ENCODE peak calls at places on chromosomes 12 and 14, in six cellular contexts. One of them, this sample, is unnamed.

GRCh38 chr14:22977684-22978486 is 4.5 kb downstream of the AJUBA start:
- DNase-seq in esophagus squamous epithelium: no peak
- DNase-seq in HCT116: no peak
- DNase-seq in WERI-Rb-1: peak
- DNase-seq in GM13976: no peak
- DNase-seq in thoracic aorta: no peak
- DNase-seq in this sample: peak

GRCh38 chr12:45725631-45726593 is 3.6 kb upstream of the ARID2 start:
- DNase-seq in thoracic aorta: no peak
- DNase-seq in esophagus squamous epithelium: no peak
- DNase-seq in HCT116: no peak
- DNase-seq in WERI-Rb-1: peak
- DNase-seq in GM13976: peak
- DNase-seq in this sample: peak

GRCh38 chr12:92649511-92650227 is 53.1 kb upstream of the PLEKHG7 start:
- DNase-seq in HCT116: peak
- DNase-seq in esophagus squamous epithelium: no peak
- DNase-seq in WERI-Rb-1: peak
- DNase-seq in GM13976: peak
- DNase-seq in thoracic aorta: peak
- DNase-seq in this sample: peak

GRCh38 chr12:94079965-94080683 is 68.3 kb upstream of the PLXNC1 start:
- DNase-seq in thoracic aorta: no peak
- DNase-seq in GM13976: no peak
- DNase-seq in HCT116: no peak
- DNase-seq in esophagus squamous epithelium: no peak
- DNase-seq in WERI-Rb-1: no peak
- DNase-seq in this sample: no peak

GRCh38 chr14:91170504-91171121 is 56.7 kb downstream of the DGLUCY start:
- DNase-seq in esophagus squamous epithelium: no peak
- DNase-seq in HCT116: no peak
- DNase-seq in thoracic aorta: no peak
- DNase-seq in WERI-Rb-1: no peak
- DNase-seq in GM13976: no peak
- DNase-seq in this sample: no peak

GRCh38 chr12:93990832-93991748 is 157.3 kb upstream of the PLXNC1 start:
- DNase-seq in HCT116: no peak
- DNase-seq in WERI-Rb-1: peak
- DNase-seq in GM13976: no peak
- DNase-seq in esophagus squamous epithelium: no peak
- DNase-seq in thoracic aorta: no peak
- DNase-seq in this sample: no peak

GRCh38 chr12:102197789-102198188 is at the start of gene PMCH:
- DNase-seq in thoracic aorta: no peak
- DNase-seq in HCT116: no peak
- DNase-seq in esophagus squamous epithelium: no peak
- DNase-seq in GM13976: peak
- DNase-seq in WERI-Rb-1: no peak
- DNase-seq in this sample: no peak

GRCh38 chr12:54411398-54412241 is 7.4 kb downstream of the ITGA5 start:
- DNase-seq in thoracic aorta: no peak
- DNase-seq in WERI-Rb-1: no peak
- DNase-seq in GM13976: no peak
- DNase-seq in esophagus squamous epithelium: no peak
- DNase-seq in HCT116: no peak
- DNase-seq in this sample: no peak

GRCh38 chr12:98399532-98399931 is 115.9 kb upstream of the TMPO start:
- DNase-seq in thoracic aorta: no peak
- DNase-seq in GM13976: peak
- DNase-seq in HCT116: peak
- DNase-seq in esophagus squamous epithelium: no peak
- DNase-seq in WERI-Rb-1: no peak
- DNase-seq in this sample: peak

GRCh38 chr14:105358140-105358846 is 40.0 kb upstream of the TEX22 start:
- DNase-seq in esophagus squamous epithelium: no peak
- DNase-seq in HCT116: no peak
- DNase-seq in thoracic aorta: no peak
- DNase-seq in GM13976: no peak
- DNase-seq in WERI-Rb-1: no peak
- DNase-seq in this sample: no peak

GRCh38 chr12:53750812-53751335 is 905 bp downstream of the CISTR start:
- DNase-seq in thoracic aorta: no peak
- DNase-seq in HCT116: no peak
- DNase-seq in WERI-Rb-1: peak
- DNase-seq in esophagus squamous epithelium: no peak
- DNase-seq in GM13976: peak
- DNase-seq in this sample: no peak

GRCh38 chr14:104130974-104131651 is 7.3 kb upstream of the KIF26A start:
- DNase-seq in HCT116: no peak
- DNase-seq in esophagus squamous epithelium: no peak
- DNase-seq in GM13976: peak
- DNase-seq in thoracic aorta: no peak
- DNase-seq in WERI-Rb-1: peak
- DNase-seq in this sample: peak

GRCh38 chr12:57817261-57817989 is 1.1 kb downstream of the AVIL start:
- DNase-seq in thoracic aorta: no peak
- DNase-seq in GM13976: no peak
- DNase-seq in esophagus squamous epithelium: no peak
- DNase-seq in WERI-Rb-1: no peak
- DNase-seq in HCT116: no peak
- DNase-seq in this sample: no peak

GRCh38 chr14:89268514-89268913 is 148.5 kb downstream of the FOXN3 start:
- DNase-seq in WERI-Rb-1: no peak
- DNase-seq in HCT116: no peak
- DNase-seq in esophagus squamous epithelium: no peak
- DNase-seq in GM13976: no peak
- DNase-seq in thoracic aorta: no peak
- DNase-seq in this sample: no peak

GRCh38 chr12:916240-916639 is 33.3 kb downstream of the RAD52 start:
- DNase-seq in esophagus squamous epithelium: no peak
- DNase-seq in GM13976: no peak
- DNase-seq in HCT116: no peak
- DNase-seq in thoracic aorta: no peak
- DNase-seq in WERI-Rb-1: no peak
- DNase-seq in this sample: no peak

GRCh38 chr12:92297932-92298681 is 152.5 kb upstream of the BTG1 start:
- DNase-seq in GM13976: peak
- DNase-seq in WERI-Rb-1: no peak
- DNase-seq in esophagus squamous epithelium: no peak
- DNase-seq in thoracic aorta: no peak
- DNase-seq in HCT116: no peak
- DNase-seq in this sample: no peak

GRCh38 chr12:130186631-130187269 is 24.5 kb downstream of the FZD10 start:
- DNase-seq in WERI-Rb-1: no peak
- DNase-seq in esophagus squamous epithelium: no peak
- DNase-seq in GM13976: no peak
- DNase-seq in HCT116: no peak
- DNase-seq in thoracic aorta: no peak
- DNase-seq in this sample: no peak

GRCh38 chr12:108856428-108857157 is 790 bp downstream of the SSH1 start:
- DNase-seq in thoracic aorta: peak
- DNase-seq in WERI-Rb-1: no peak
- DNase-seq in HCT116: no peak
- DNase-seq in esophagus squamous epithelium: no peak
- DNase-seq in GM13976: peak
- DNase-seq in this sample: peak

GRCh38 chr12:127657036-127657435 is 609.9 kb upstream of the TMEM132C start:
- DNase-seq in GM13976: no peak
- DNase-seq in thoracic aorta: no peak
- DNase-seq in HCT116: no peak
- DNase-seq in WERI-Rb-1: no peak
- DNase-seq in esophagus squamous epithelium: no peak
- DNase-seq in this sample: no peak

GRCh38 chr12:14260011-14260993 is 105.2 kb upstream of the ATF7IP start:
- DNase-seq in WERI-Rb-1: no peak
- DNase-seq in thoracic aorta: peak
- DNase-seq in esophagus squamous epithelium: peak
- DNase-seq in HCT116: peak
- DNase-seq in GM13976: no peak
- DNase-seq in this sample: peak

GRCh38 chr14:76708028-76708427 is 53.2 kb upstream of the VASH1 start:
- DNase-seq in thoracic aorta: no peak
- DNase-seq in HCT116: no peak
- DNase-seq in WERI-Rb-1: no peak
- DNase-seq in GM13976: no peak
- DNase-seq in esophagus squamous epithelium: no peak
- DNase-seq in this sample: no peak

GRCh38 chr12:65123435-65124063 is 2.4 kb upstream of the WIF1 start:
- DNase-seq in WERI-Rb-1: no peak
- DNase-seq in GM13976: peak
- DNase-seq in esophagus squamous epithelium: no peak
- DNase-seq in HCT116: no peak
- DNase-seq in thoracic aorta: no peak
- DNase-seq in this sample: peak

GRCh38 chr14:94691658-94692029 is 78.3 kb downstream of the GSC start:
- DNase-seq in thoracic aorta: no peak
- DNase-seq in HCT116: no peak
- DNase-seq in GM13976: no peak
- DNase-seq in WERI-Rb-1: no peak
- DNase-seq in esophagus squamous epithelium: no peak
- DNase-seq in this sample: no peak

GRCh38 chr14:34029921-34030334 is 79.1 kb upstream of the EGLN3 start:
- DNase-seq in esophagus squamous epithelium: no peak
- DNase-seq in thoracic aorta: no peak
- DNase-seq in HCT116: no peak
- DNase-seq in WERI-Rb-1: peak
- DNase-seq in GM13976: no peak
- DNase-seq in this sample: no peak

GRCh38 chr12:73274972-73275371 is 1002.8 kb downstream of the TRHDE start:
- DNase-seq in thoracic aorta: no peak
- DNase-seq in GM13976: no peak
- DNase-seq in HCT116: peak
- DNase-seq in WERI-Rb-1: no peak
- DNase-seq in esophagus squamous epithelium: no peak
- DNase-seq in this sample: no peak

GRCh38 chr12:92721130-92721529 is 18.3 kb downstream of the PLEKHG7 start:
- DNase-seq in HCT116: no peak
- DNase-seq in GM13976: no peak
- DNase-seq in WERI-Rb-1: no peak
- DNase-seq in esophagus squamous epithelium: no peak
- DNase-seq in thoracic aorta: no peak
- DNase-seq in this sample: no peak

GRCh38 chr12:104054681-104055346 is 4.8 kb upstream of the GLT8D2 start:
- DNase-seq in HCT116: no peak
- DNase-seq in WERI-Rb-1: no peak
- DNase-seq in thoracic aorta: no peak
- DNase-seq in GM13976: no peak
- DNase-seq in esophagus squamous epithelium: no peak
- DNase-seq in this sample: no peak

GRCh38 chr12:5748027-5748426 is 197.0 kb downstream of the ANO2 start:
- DNase-seq in GM13976: no peak
- DNase-seq in thoracic aorta: no peak
- DNase-seq in esophagus squamous epithelium: no peak
- DNase-seq in WERI-Rb-1: no peak
- DNase-seq in HCT116: no peak
- DNase-seq in this sample: no peak

GRCh38 chr14:90483551-90483950 is 86.7 kb downstream of the CALM1 start:
- DNase-seq in WERI-Rb-1: no peak
- DNase-seq in thoracic aorta: no peak
- DNase-seq in esophagus squamous epithelium: no peak
- DNase-seq in HCT116: no peak
- DNase-seq in GM13976: peak
- DNase-seq in this sample: peak

DNA sequence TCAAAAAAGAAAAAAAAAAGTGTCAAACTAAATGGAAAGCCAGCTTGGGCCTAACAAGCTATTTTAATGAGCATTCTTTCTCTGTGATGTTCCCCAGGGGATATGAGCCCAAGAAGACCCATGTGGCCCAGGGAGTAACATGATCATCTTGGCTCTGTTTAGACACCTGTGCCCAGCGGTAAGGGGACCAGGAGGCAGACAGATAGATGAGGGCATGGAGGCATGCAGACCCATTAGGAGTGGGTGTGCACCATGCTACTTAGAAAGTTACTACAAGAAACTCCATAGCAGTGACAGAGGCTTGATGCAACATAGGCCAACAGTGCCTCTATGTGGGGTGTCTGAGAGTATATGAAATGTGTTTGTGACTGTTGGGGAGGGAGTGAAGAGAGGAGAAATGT is 3.1 kb upstream of the CREBL2 start:
- DNase-seq in GM13976: peak
- DNase-seq in HCT116: no peak
- DNase-seq in esophagus squamous epithelium: no peak
- DNase-seq in WERI-Rb-1: no peak
- DNase-seq in thoracic aorta: no peak
- DNase-seq in this sample: peak
- TF ChIP-seq CTCF in GM13976: peak
- TF ChIP-seq CTCF in HCT116: no peak
- TF ChIP-seq CTCF in esophagus squamous epithelium: no peak
- TF ChIP-seq CTCF in WERI-Rb-1: no peak
- TF ChIP-seq CTCF in thoracic aorta: no peak
- TF ChIP-seq CTCF in this sample: no peak

DNA sequence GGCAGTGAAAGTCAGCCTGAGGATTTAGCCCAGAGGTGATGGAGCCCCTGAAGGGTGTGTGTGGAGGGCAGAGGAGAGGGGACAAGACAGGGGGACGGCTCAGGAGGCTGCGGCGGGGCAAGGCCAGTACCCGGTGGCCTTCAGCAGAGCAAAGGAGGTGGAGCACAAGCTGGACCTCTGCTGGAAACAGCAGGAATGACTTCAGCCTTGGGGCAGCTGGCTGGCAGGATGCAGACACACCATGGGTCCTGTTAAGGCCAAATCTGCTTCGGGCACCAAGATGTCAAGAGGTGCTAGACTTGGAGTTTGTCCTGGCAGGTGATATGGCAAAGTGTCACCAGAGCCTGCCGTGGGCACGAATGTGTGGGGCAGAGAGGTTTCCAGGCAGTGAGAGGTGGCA is 92.1 kb downstream of the LGMN start:
- DNase-seq in GM13976: no peak
- DNase-seq in esophagus squamous epithelium: no peak
- DNase-seq in WERI-Rb-1: no peak
- DNase-seq in HCT116: no peak
- DNase-seq in thoracic aorta: no peak
- DNase-seq in this sample: no peak
- TF ChIP-seq CTCF in GM13976: no peak
- TF ChIP-seq CTCF in esophagus squamous epithelium: no peak
- TF ChIP-seq CTCF in WERI-Rb-1: peak
- TF ChIP-seq CTCF in HCT116: peak
- TF ChIP-seq CTCF in thoracic aorta: no peak
- TF ChIP-seq CTCF in this sample: no peak

GRCh38 chr12:2354151-2354991 is 301.6 kb downstream of the CACNA1C start:
- DNase-seq in thoracic aorta: no peak
- DNase-seq in esophagus squamous epithelium: no peak
- DNase-seq in HCT116: no peak
- DNase-seq in WERI-Rb-1: peak
- DNase-seq in GM13976: no peak
- DNase-seq in this sample: no peak
- TF ChIP-seq CTCF in thoracic aorta: peak
- TF ChIP-seq CTCF in esophagus squamous epithelium: no peak
- TF ChIP-seq CTCF in HCT116: no peak
- TF ChIP-seq CTCF in WERI-Rb-1: no peak
- TF ChIP-seq CTCF in GM13976: no peak
- TF ChIP-seq CTCF in this sample: no peak

DNA sequence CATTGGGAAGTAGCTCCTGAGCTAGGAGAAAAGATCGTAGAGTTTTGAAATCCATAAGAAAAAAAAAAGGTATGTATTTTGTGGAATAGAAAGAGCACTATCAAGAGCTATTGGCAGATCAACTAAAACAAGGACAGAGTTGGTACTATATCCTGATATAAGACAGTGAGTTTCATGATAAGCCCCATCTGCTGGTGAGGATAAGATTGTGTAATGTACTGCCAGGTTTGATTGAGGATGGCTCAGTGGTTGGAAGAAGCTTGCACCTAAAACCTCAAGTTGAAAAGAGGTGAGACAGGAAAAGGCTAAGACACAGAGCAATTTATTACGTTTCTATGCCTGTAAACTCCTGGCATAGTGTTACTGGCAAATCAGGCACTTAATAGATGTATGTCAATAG is 525.6 kb downstream of the FLRT2 start:
- DNase-seq in HCT116: no peak
- DNase-seq in GM13976: no peak
- DNase-seq in esophagus squamous epithelium: no peak
- DNase-seq in thoracic aorta: no peak
- DNase-seq in WERI-Rb-1: peak
- DNase-seq in this sample: no peak
- TF ChIP-seq CTCF in HCT116: no peak
- TF ChIP-seq CTCF in GM13976: no peak
- TF ChIP-seq CTCF in esophagus squamous epithelium: no peak
- TF ChIP-seq CTCF in thoracic aorta: no peak
- TF ChIP-seq CTCF in WERI-Rb-1: peak
- TF ChIP-seq CTCF in this sample: no peak